ENCODE peak calls at places on chromosomes 7 and 10, in nine cellular contexts. H, B, P, O, K, R, J, X and D are unnamed samples.

GRCh38 chr10:67788028-67788886 is 49.7 kb downstream of the DNAJC12 start:
- DNase-seq in H (peak), B (peak), P (peak), O (peak), K (peak), R (peak), J (peak), X (peak), D (peak)

GRCh38 chr7:3063016-3063753 is 19.5 kb upstream of the CARD11 start:
- DNase-seq in H (no peak), B (no peak), P (no peak), O (no peak), K (no peak), R (no peak), J (no peak), X (no peak), D (no peak)

GRCh38 chr7:41148521-41148951 is 554.4 kb downstream of the INHBA start:
- DNase-seq in H (no peak), B (no peak), P (no peak), O (peak), K (peak), R (no peak), J (peak), X (no peak), D (peak)

GRCh38 chr7:42400373-42400772 is 163.4 kb upstream of the GLI3 start:
- DNase-seq in H (no peak), B (no peak), P (no peak), O (no peak), K (no peak), R (no peak), J (no peak), X (no peak), D (no peak)

GRCh38 chr10:100347568-100348195 is 649 bp downstream of the SCD start:
- DNase-seq in H (no peak), B (no peak), P (no peak), O (peak), K (no peak), R (no peak), J (no peak), X (no peak), D (no peak)

GRCh38 chr10:113071446-113071845 is 121.4 kb downstream of the TCF7L2 start:
- DNase-seq in H (peak), B (no peak), P (no peak), O (peak), K (no peak), R (peak), J (no peak), X (no peak), D (no peak)

GRCh38 chr7:57305192-57305748 is 144.7 kb upstream of the ZNF716 start:
- DNase-seq in H (no peak), B (peak), P (no peak), O (no peak), K (no peak), R (no peak), J (no peak), X (no peak), D (no peak)

GRCh38 chr7:95863-96260 is 96.5 kb upstream of the FAM20C start:
- DNase-seq in H (no peak), B (no peak), P (no peak), O (peak), K (no peak), R (no peak), J (no peak), X (no peak), D (no peak)

GRCh38 chr10:36779238-36779846 is 346.1 kb upstream of the ANKRD30A start:
- DNase-seq in H (peak), B (peak), P (no peak), O (peak), K (peak), R (no peak), J (peak), X (peak), D (no peak)

GRCh38 chr10:119761106-119761505 is 35.3 kb downstream of the INPP5F start:
- DNase-seq in H (no peak), B (no peak), P (no peak), O (peak), K (peak), R (no peak), J (no peak), X (no peak), D (peak)

GRCh38 chr7:71637578-71637977 is 505.6 kb downstream of the GALNT17 start:
- DNase-seq in H (peak), B (no peak), P (no peak), O (peak), K (no peak), R (no peak), J (no peak), X (no peak), D (no peak)

GRCh38 chr7:31432831-31433340 is 81.0 kb upstream of the ITPRID1 start:
- DNase-seq in H (no peak), B (no peak), P (no peak), O (peak), K (no peak), R (no peak), J (peak), X (no peak), D (no peak)

GRCh38 chr7:130371059-130371458 is 9.2 kb upstream of the CPA1 start:
- DNase-seq in H (peak), B (no peak), P (no peak), O (peak), K (no peak), R (peak), J (no peak), X (no peak), D (no peak)

DNA sequence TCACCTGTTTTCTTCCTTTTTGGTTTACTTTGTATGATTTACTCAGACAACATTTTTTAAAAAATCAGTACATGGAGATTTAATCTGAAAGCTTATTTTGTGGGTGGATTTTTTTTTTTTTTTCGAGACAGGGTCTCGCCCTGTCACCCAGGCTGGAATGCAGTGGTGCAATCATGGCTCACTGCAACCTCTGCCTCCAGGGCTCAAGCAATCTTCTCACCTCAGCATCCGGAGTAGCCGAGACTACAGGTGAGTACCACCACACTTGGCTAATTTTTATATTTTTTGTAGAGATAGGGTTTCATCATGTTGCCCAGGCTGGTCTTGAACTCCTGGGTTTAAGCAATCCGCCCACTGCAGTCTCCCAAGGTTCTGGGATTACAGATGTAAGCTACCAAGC is 2.5 kb downstream of the GSTO1 start:
- DNase-seq in H (no peak), B (no peak), P (no peak), O (no peak), K (no peak), R (no peak), J (no peak), X (no peak), D (no peak)
- H3K4me3 ChIP-seq in H (no peak), B (no peak), P (no peak), O (peak), K (no peak), R (no peak), J (no peak), X (no peak), D (no peak)

GRCh38 chr10:13233358-13233757 is 816 bp downstream of the UCMA start:
- DNase-seq in H (no peak), B (peak), P (no peak), O (no peak), K (no peak), R (no peak), J (no peak), X (no peak), D (no peak)
- H3K4me3 ChIP-seq in H (no peak), B (peak), P (no peak), O (no peak), K (no peak), R (no peak), J (no peak), X (no peak), D (no peak)

DNA sequence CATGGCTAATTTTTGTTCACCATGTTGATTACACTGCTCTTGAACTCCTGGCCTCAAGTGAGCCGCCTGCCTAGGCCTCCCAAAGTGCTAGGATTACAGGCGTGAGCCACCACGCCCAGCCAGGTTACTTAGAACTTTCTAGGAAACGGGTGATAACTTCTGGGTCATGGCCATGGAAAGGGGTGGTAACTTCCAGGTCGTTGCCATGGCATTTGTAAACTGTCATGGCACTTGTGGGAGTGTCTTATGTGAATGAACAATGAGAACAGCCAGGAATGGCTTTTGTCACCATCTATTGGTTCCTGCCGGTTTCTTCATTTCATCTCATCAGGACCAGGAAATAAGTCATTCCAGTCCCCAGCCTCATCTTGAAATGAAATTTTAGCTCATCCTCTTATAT is 120.9 kb downstream of the SLC16A9 start:
- DNase-seq in H (no peak), B (no peak), P (no peak), O (no peak), K (no peak), R (no peak), J (peak), X (no peak), D (no peak)
- H3K4me3 ChIP-seq in H (no peak), B (no peak), P (no peak), O (no peak), K (no peak), R (no peak), J (no peak), X (no peak), D (no peak)

GRCh38 chr10:75773813-75774547 is 342.6 kb downstream of the LRMDA start:
- DNase-seq in H (no peak), B (no peak), P (no peak), O (no peak), K (no peak), R (no peak), J (no peak), X (no peak), D (no peak)

GRCh38 chr10:75770634-75771081 is 339.2 kb downstream of the LRMDA start:
- DNase-seq in H (peak), B (no peak), P (peak), O (peak), K (no peak), R (no peak), J (no peak), X (no peak), D (no peak)

GRCh38 chr10:75771606-75772005 is 340.2 kb downstream of the LRMDA start:
- DNase-seq in H (no peak), B (no peak), P (no peak), O (no peak), K (no peak), R (peak), J (no peak), X (no peak), D (no peak)

GRCh38 chr10:75773139-75773801 is 341.8 kb downstream of the LRMDA start:
- DNase-seq in H (peak), B (no peak), P (no peak), O (peak), K (peak), R (peak), J (peak), X (no peak), D (no peak)

DNA sequence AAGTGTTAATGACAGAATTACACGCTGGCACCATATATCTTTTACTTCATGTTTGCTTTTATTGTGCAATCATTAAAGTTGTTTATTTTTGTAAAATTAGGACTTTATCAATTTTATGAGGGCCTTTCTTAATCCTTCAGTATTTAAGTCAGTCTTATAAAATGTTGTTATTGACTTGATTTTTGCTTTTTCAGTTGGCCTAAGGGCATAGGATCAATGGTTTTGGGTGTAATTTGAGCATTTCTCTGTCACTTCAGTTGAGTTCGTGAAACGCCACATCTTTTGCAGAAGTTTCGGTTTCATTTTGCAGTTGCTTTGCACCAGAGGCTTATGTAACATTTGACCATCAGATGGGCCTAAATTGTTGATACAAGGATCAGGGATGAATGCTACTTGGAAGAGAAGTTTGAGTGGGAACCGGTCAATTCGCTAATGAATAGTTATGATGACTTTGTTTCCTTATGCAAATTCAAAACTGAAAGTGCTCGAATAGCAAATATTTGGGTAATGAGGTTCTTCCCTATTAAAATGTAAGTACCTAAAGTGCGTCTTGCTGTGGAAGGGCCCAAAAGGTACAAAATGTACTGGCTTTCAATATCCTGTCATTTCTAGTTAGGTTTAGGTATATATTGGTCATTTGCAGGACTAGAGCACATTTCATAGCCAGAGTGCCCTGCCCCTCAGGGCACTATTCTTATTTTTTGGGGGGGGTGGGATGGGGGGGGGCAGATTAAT is 340.9 kb downstream of the LRMDA start:
- DNase-seq in H (no peak), B (no peak), P (no peak), O (no peak), K (no peak), R (no peak), J (no peak), X (peak), D (peak)
- H3K4me3 ChIP-seq in H (no peak), B (no peak), P (peak), O (peak), K (no peak), R (peak), J (no peak), X (peak), D (peak)

GRCh38 chr10:71690094-71690720 is 29.4 kb downstream of the C10orf105 start:
- DNase-seq in H (no peak), B (no peak), P (no peak), O (no peak), K (no peak), R (no peak), J (no peak), X (no peak), D (no peak)

GRCh38 chr10:71685554-71686202 is 33.9 kb downstream of the C10orf105 start:
- DNase-seq in H (no peak), B (no peak), P (no peak), O (no peak), K (no peak), R (no peak), J (no peak), X (no peak), D (no peak)

GRCh38 chr10:71687077-71687476 is 32.5 kb downstream of the C10orf105 start:
- DNase-seq in H (no peak), B (no peak), P (no peak), O (no peak), K (no peak), R (no peak), J (no peak), X (no peak), D (no peak)

GRCh38 chr10:71687480-71687879 is 32.1 kb downstream of the C10orf105 start:
- DNase-seq in H (no peak), B (no peak), P (no peak), O (no peak), K (no peak), R (no peak), J (no peak), X (no peak), D (no peak)

GRCh38 chr10:71688256-71688655 is 31.3 kb downstream of the C10orf105 start:
- DNase-seq in H (no peak), B (no peak), P (no peak), O (no peak), K (no peak), R (no peak), J (no peak), X (no peak), D (no peak)
- H3K4me3 ChIP-seq in H (no peak), B (no peak), P (no peak), O (no peak), K (no peak), R (no peak), J (no peak), X (no peak), D (no peak)

GRCh38 chr7:27245124-27245797 is 2.7 kb downstream of the EVX1 start:
- DNase-seq in H (no peak), B (peak), P (no peak), O (no peak), K (no peak), R (no peak), J (no peak), X (no peak), D (no peak)
- H3K4me3 ChIP-seq in H (no peak), B (peak), P (peak), O (no peak), K (no peak), R (no peak), J (no peak), X (no peak), D (no peak)

GRCh38 chr7:33061282-33061928 is 1.2 kb downstream of the NT5C3A start:
- DNase-seq in H (no peak), B (no peak), P (no peak), O (no peak), K (no peak), R (no peak), J (no peak), X (no peak), D (no peak)

GRCh38 chr7:33062782-33063443 is 337 bp upstream of the NT5C3A start:
- DNase-seq in H (peak), B (peak), P (peak), O (peak), K (peak), R (peak), J (peak), X (peak), D (peak)

GRCh38 chr7:33062023-33062781 is at the start of gene NT5C3A:
- DNase-seq in H (peak), B (peak), P (peak), O (peak), K (no peak), R (peak), J (no peak), X (no peak), D (peak)

GRCh38 chr7:33055147-33055546 is 7.4 kb downstream of the NT5C3A start:
- DNase-seq in H (no peak), B (no peak), P (no peak), O (no peak), K (no peak), R (no peak), J (no peak), X (no peak), D (no peak)

DNA sequence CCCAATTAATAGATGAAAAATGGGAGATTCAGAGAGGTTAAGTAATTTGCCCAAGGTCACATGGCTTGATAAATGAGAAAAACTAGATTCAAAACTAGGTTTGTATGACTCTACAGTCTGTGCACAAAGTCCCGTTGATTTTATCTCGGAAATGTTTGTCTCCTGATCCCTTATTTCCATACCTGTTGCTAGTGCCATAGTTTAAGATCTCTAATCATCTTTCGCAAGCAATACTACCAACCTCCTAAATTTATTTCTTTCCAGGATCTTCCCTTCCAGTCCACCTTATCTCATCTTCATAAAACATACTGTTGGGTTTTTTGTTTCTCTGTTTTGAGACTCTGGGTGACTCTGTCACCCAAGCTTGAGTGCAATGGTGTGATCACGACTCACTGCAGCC is 2.9 kb downstream of the NT5C3A start:
- DNase-seq in H (no peak), B (no peak), P (no peak), O (no peak), K (no peak), R (no peak), J (no peak), X (no peak), D (no peak)
- H3K4me3 ChIP-seq in H (no peak), B (no peak), P (no peak), O (no peak), K (no peak), R (no peak), J (no peak), X (no peak), D (no peak)